ENCODE peak calls at places on chromosome 12, in four cellular contexts. Z, V, F and Q are unnamed samples.

GRCh38 chr12:19964549-19964948 is 403.8 kb upstream of the PDE3A start:
- DNase-seq in Z (no peak), F (no peak), V (no peak), Q (no peak)

GRCh38 chr12:85784096-85784720 is 52.0 kb downstream of the RASSF9 start:
- DNase-seq in Z (no peak), V (no peak), F (no peak), Q (no peak)

GRCh38 chr12:92538970-92539749 is 163.6 kb upstream of the PLEKHG7 start:
- DNase-seq in Z (peak), V (peak), F (peak), Q (peak)

GRCh38 chr12:48029401-48029770 is 25.1 kb upstream of the COL2A1 start:
- DNase-seq in V (no peak), F (no peak), Z (no peak), Q (no peak)

GRCh38 chr12:45191239-45191638 is 24.7 kb upstream of the ANO6 start:
- DNase-seq in Z (no peak), V (no peak), F (no peak), Q (no peak)

GRCh38 chr12:31471823-31472222 is 119.1 kb downstream of the DENND5B start:
- DNase-seq in Z (no peak), V (peak), F (peak), Q (no peak)

GRCh38 chr12:49705479-49706267 is 1.5 kb downstream of the FMNL3 start:
- DNase-seq in V (no peak), Z (peak), F (peak), Q (peak)

GRCh38 chr12:92032101-92032500 is 113.5 kb downstream of the BTG1 start:
- DNase-seq in Z (no peak), V (no peak), F (no peak), Q (no peak)

GRCh38 chr12:44677724-44678123 is 198.4 kb downstream of the NELL2 start:
- DNase-seq in F (no peak), Z (no peak), V (no peak), Q (no peak)

GRCh38 chr12:90216815-90217214 is 508.2 kb upstream of the ATP2B1 start:
- DNase-seq in Z (no peak), F (peak), V (no peak), Q (no peak)

GRCh38 chr12:1738480-1738879 is 47.6 kb downstream of the ADIPOR2 start:
- DNase-seq in V (no peak), F (no peak), Z (no peak), Q (no peak)

GRCh38 chr12:90841336-90841735 is 113.6 kb downstream of the CCER1 start:
- DNase-seq in V (no peak), Z (no peak), F (no peak), Q (no peak)

GRCh38 chr12:8036366-8036765 is 3.9 kb downstream of the FOXJ2 start:
- DNase-seq in Z (no peak), F (no peak), V (no peak), Q (no peak)

GRCh38 chr12:66154776-66155175 is 15.0 kb downstream of the TMBIM4 start:
- DNase-seq in Z (no peak), V (no peak), F (no peak), Q (no peak)

GRCh38 chr12:31752450-31752849 is 23.6 kb upstream of the AMN1 start:
- DNase-seq in Z (no peak), F (no peak), V (no peak), Q (no peak)

GRCh38 chr12:121575051-121575450 is 5.8 kb downstream of the KDM2B start:
- DNase-seq in V (no peak), Z (no peak), F (no peak), Q (no peak)

GRCh38 chr12:124397399-124397679 is 102.4 kb downstream of the RFLNA start:
- DNase-seq in Z (no peak), V (no peak), F (no peak), Q (no peak)

GRCh38 chr12:124400124-124400523 is 105.2 kb downstream of the RFLNA start:
- DNase-seq in Z (no peak), V (no peak), F (no peak), Q (no peak)

GRCh38 chr12:124397807-124398577 is 103.1 kb downstream of the RFLNA start:
- DNase-seq in Z (no peak), F (no peak), V (no peak), Q (no peak)

GRCh38 chr12:124399622-124400021 is 104.7 kb downstream of the RFLNA start:
- DNase-seq in F (no peak), Z (peak), V (no peak), Q (peak)

DNA sequence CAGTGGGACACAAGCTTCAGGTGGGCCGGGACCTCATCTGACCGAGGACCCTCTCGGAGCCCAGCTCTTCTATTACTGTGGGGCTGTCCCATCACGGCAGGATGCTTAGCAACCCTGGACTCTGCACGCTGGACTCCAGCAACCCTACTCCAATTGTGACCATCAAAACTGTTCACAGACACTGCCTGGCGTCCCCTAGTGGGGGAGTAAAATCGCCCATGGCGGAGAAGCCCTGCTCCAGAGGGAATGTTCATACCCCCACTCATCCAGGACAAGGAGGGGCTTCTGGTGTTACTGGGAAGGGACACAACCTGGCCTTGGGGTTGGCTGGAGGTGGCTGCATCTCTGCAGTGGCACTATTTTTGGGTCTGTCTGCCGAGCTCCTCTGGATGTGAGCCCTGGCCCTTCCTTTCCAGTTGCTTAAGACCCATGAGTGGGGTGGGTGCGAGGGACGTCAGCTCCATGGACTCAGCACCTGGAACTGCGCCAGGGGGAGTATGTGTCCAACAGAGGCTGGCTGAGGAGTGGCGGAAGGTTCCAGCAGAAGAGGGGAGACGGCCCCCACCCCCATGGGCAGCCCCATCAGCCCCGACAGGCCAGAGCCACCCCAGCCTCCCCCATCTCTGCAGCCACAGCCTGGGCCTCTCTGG is 103.8 kb downstream of the RFLNA start:
- DNase-seq in V (no peak), F (no peak), Z (no peak), Q (no peak)
- TF ChIP-seq CTCF in V (no peak), F (no peak), Z (no peak), Q (no peak)

GRCh38 chr12:52834727-52835001 is 553 bp upstream of the KRT79 start:
- DNase-seq in V (no peak), F (no peak), Z (no peak), Q (no peak)
- TF ChIP-seq CTCF in V (no peak), F (no peak), Z (no peak), Q (no peak)

GRCh38 chr12:16685107-16685506 is 79.1 kb upstream of the LMO3 start:
- DNase-seq in F (no peak), Z (no peak), V (no peak), Q (no peak)
- TF ChIP-seq CTCF in F (no peak), Z (peak), V (no peak), Q (no peak)

GRCh38 chr12:15446798-15447197 is 124.5 kb downstream of the PTPRO start:
- DNase-seq in Z (no peak), V (no peak), F (peak), Q (peak)
- TF ChIP-seq CTCF in Z (no peak), V (no peak), F (no peak), Q (no peak)

DNA sequence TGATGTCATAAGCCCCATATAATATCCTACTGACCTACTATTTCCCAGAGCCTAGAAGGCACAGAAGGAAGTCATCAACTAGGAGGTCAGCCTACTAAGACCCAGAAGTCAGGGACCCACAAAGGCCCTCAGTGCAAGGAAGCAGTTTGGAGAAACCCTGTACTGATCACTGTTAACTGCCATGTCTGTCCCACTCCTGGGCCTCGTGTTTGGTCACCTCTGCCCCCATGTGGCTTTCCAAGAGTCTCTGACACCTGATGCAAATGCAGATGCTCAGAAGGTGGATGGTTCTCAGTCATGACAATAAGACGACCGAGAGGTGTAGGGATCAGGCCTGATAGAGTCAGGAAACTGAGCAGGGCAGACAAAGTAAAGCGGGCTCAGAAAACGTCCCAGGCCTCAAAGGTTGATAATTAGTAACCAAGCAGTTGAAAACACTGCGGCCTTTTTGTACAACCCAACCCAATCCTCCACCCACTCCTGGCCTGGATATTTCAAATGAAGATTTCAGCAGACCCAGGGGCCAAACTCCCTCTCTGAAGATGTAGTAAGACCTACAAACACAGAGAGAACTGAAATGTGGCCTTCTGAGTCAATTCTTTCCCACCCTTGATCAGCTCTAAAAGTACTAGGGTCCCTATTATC is 23.4 kb downstream of the PRKAB1 start:
- DNase-seq in V (no peak), Z (no peak), F (no peak), Q (no peak)
- TF ChIP-seq CTCF in V (no peak), Z (no peak), F (no peak), Q (no peak)

DNA sequence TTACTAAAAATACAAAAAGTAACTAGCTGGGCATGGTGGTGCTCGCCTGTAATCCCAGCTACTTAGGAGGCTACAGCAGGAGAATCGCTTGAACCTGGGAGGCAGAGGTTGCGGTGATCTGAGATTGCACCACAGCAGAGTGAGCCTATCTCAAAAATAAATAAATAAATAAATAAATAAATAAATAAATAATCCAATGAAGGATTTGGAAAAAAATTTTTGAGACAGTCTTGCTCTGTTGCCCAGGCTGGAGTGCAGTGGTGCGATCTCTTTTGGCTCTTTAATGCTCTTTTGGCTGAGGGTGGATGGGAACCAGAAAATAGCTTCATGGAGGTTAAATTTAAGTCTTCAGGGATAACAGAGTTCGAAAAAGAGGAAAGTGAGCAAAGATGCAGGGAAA is 11.7 kb downstream of the ATP5MC2 start:
- DNase-seq in Z (no peak), V (no peak), F (no peak), Q (no peak)
- TF ChIP-seq CTCF in Z (no peak), V (no peak), F (no peak), Q (no peak)

GRCh38 chr12:27504506-27504905 is 19.5 kb upstream of the PPFIBP1 start:
- DNase-seq in V (no peak), F (no peak), Z (no peak), Q (no peak)
- TF ChIP-seq CTCF in V (no peak), F (no peak), Z (no peak), Q (no peak)